ENCODE peak calls at places on chromosome 17, in five cellular contexts. S is stimulated activated CD8-positive, alpha-beta memory T cell treated with anti-CD3 and anti-CD28 coated beads, Interleukin-15, amount 100 ng/mL, for 24 hours; C is fibroblast of the conjunctiva; Z is RPMI7951; B is IMR-90. E is an unnamed sample.

GRCh38 chr17:80109066-80109618 is 7.8 kb downstream of the GAA start:
- DNase-seq in S (no peak), C (no peak), Z (no peak), B (no peak), E (no peak)

GRCh38 chr17:80145076-80146075 is 1.6 kb downstream of the EIF4A3 start:
- DNase-seq in S (no peak), C (no peak), Z (no peak), B (peak; percentile 5), E (no peak)

GRCh38 chr17:48127371-48128051 is 19.9 kb downstream of the SNX11 start:
- DNase-seq in S (no peak), C (no peak), Z (peak; percentile 68), B (no peak), E (no peak)

GRCh38 chr17:79023886-79024771 is at the start of gene C1QTNF1:
- DNase-seq in S (no peak), C (no peak), Z (peak; percentile 64), B (peak; percentile 38), E (no peak)

GRCh38 chr17:73643012-73643845 is 1.0 kb downstream of the SDK2 start:
- DNase-seq in S (no peak), C (no peak), Z (no peak), B (no peak), E (no peak)

GRCh38 chr17:49832840-49833599 is 14.8 kb downstream of the TAC4 start:
- DNase-seq in S (no peak), C (no peak), Z (no peak), B (no peak), E (no peak)

GRCh38 chr17:1055751-1056645 is 59.1 kb downstream of the TIMM22 start:
- DNase-seq in S (no peak), C (peak; percentile 39), Z (peak; percentile 41), B (peak; percentile 59), E (no peak)

GRCh38 chr17:15483416-15483815 is 16.0 kb upstream of the CDRT4 start:
- DNase-seq in S (no peak), C (no peak), Z (no peak), B (no peak), E (no peak)

GRCh38 chr17:74513987-74514631 is 17.2 kb downstream of the CD300LB start:
- DNase-seq in S (no peak), C (peak; percentile 4), Z (peak; percentile 65), B (peak; percentile 31), E (no peak)

GRCh38 chr17:57895382-57896060 is 45.7 kb upstream of the MRPS23 start:
- DNase-seq in S (no peak), C (no peak), Z (no peak), B (no peak), E (no peak)

GRCh38 chr17:42895185-42895555 is 5.4 kb upstream of the G6PC1 start:
- DNase-seq in S (no peak), C (peak; percentile 81), Z (peak; percentile 86), B (peak; percentile 90), E (no peak)

GRCh38 chr17:32283745-32284207 is 18.1 kb downstream of the RHBDL3 start:
- DNase-seq in S (no peak), C (no peak), Z (no peak), B (peak; percentile 72), E (no peak)

GRCh38 chr17:67245694-67246397 is 850 bp upstream of the HELZ start:
- DNase-seq in S (peak; percentile 14), C (no peak), Z (no peak), B (no peak), E (no peak)

GRCh38 chr17:45995617-45996270 is 3.3 kb upstream of the STH start:
- DNase-seq in S (no peak), C (no peak), Z (no peak), B (no peak), E (no peak)

GRCh38 chr17:13070732-13071131 is 52.9 kb upstream of the ELAC2 start:
- DNase-seq in S (no peak), C (no peak), Z (no peak), B (no peak), E (no peak)